ENCODE peak calls at places on chromosomes 2 and 18, in four cellular contexts. P is heart right ventricle, M is A549, W is A673. J is an unnamed sample.

GRCh38 chr18:6504605-6505510 is 90.1 kb upstream of the L3MBTL4 start:
- DNase-seq in P (no peak), W (no peak), M (no peak), J (no peak)

GRCh38 chr2:10762651-10763460 is 41.4 kb downstream of the ATP6V1C2 start:
- DNase-seq in P (peak; percentile 53), M (no peak), W (peak; percentile 48), J (no peak)

GRCh38 chr18:27202771-27203170 is 17.7 kb upstream of the CHST9 start:
- DNase-seq in M (no peak), W (no peak), P (no peak), J (no peak)

GRCh38 chr2:135948642-135949355 is 36.6 kb downstream of the DARS1 start:
- DNase-seq in M (peak; percentile 41), P (no peak), W (no peak), J (no peak)

GRCh38 chr2:196075196-196075595 is 6.6 kb upstream of the DNAH7 start:
- DNase-seq in M (no peak), P (no peak), W (no peak), J (no peak)

GRCh38 chr2:207692206-207693065 is 19.0 kb upstream of the CCNYL1 start:
- DNase-seq in W (peak; percentile 64), M (peak; percentile 50), P (no peak), J (peak; percentile 70)

GRCh38 chr2:38441346-38441745 is 64.3 kb upstream of the ATL2 start:
- DNase-seq in P (no peak), M (no peak), W (no peak), J (no peak)

GRCh38 chr2:235244497-235245215 is 249.2 kb upstream of the AGAP1 start:
- DNase-seq in M (no peak), W (no peak), P (no peak), J (no peak)

GRCh38 chr2:184540246-184540789 is 58.0 kb upstream of the ZNF804A start:
- DNase-seq in W (no peak), M (no peak), P (no peak), J (no peak)

GRCh38 chr2:97738236-97739019 is 25.1 kb downstream of the ZAP70 start:
- DNase-seq in P (no peak), M (no peak), W (no peak), J (no peak)

GRCh38 chr2:29192526-29192925 is 77.3 kb downstream of the CLIP4 start:
- DNase-seq in M (no peak), W (peak; percentile 31), P (no peak), J (no peak)

GRCh38 chr2:191198271-191198670 is 46.9 kb upstream of the MYO1B start:
- DNase-seq in W (no peak), P (no peak), M (no peak), J (no peak)

GRCh38 chr18:10454800-10455550 is 540 bp downstream of the APCDD1 start:
- DNase-seq in W (peak; percentile 35), P (peak; percentile 34), M (peak; percentile 5), J (no peak)

GRCh38 chr18:23684515-23685197 is 4.6 kb upstream of the LAMA3 start:
- DNase-seq in M (peak; percentile 62), P (no peak), W (no peak), J (no peak)

GRCh38 chr18:57733861-57734260 is 69.3 kb downstream of the ATP8B1 start:
- DNase-seq in W (no peak), M (no peak), P (no peak), J (no peak)

GRCh38 chr2:125973516-125973915 is 682.4 kb upstream of the GYPC start:
- DNase-seq in W (no peak), P (no peak), M (no peak), J (no peak)

GRCh38 chr2:23460228-23460627 is 75.2 kb downstream of the KLHL29 start:
- DNase-seq in M (peak; percentile 21), P (no peak), W (peak; percentile 53), J (peak; percentile 27)

GRCh38 chr2:32865399-32866068 is 81.2 kb upstream of the LTBP1 start:
- DNase-seq in M (no peak), P (no peak), W (no peak), J (no peak)

GRCh38 chr2:146982393-146982846 is 862.4 kb upstream of the ACVR2A start:
- DNase-seq in W (peak; percentile 36), M (no peak), P (no peak), J (peak; percentile 58)

GRCh38 chr18:48186084-48186798 is 222.9 kb downstream of the ZBTB7C start:
- DNase-seq in P (no peak), M (no peak), W (no peak), J (peak; percentile 57)

GRCh38 chr18:46332956-46333355 is 228.8 kb downstream of the HAUS1 start:
- DNase-seq in W (no peak), M (no peak), P (no peak), J (no peak)

GRCh38 chr2:232854082-232854481 is 16.0 kb upstream of the SNORC start:
- DNase-seq in W (peak; percentile 74), P (no peak), M (no peak), J (peak; percentile 54)

GRCh38 chr2:190407662-190408537 is at the start of gene MFSD6:
- DNase-seq in M (peak; percentile 32), W (peak; percentile 22), P (peak; percentile 65), J (peak; percentile 64)

GRCh38 chr2:168663993-168664392 is 138.4 kb upstream of the NOSTRIN start:
- DNase-seq in M (no peak), W (no peak), P (no peak), J (no peak)

GRCh38 chr2:112032615-112033457 is 22.2 kb upstream of the TMEM87B start:
- DNase-seq in W (peak; percentile 43), P (no peak), M (no peak), J (peak; percentile 74)

GRCh38 chr2:220001693-220002260 is 374.3 kb downstream of the SLC4A3 start:
- DNase-seq in M (no peak), W (peak; percentile 66), P (no peak), J (no peak)

GRCh38 chr2:223928113-223929006 is 16.8 kb downstream of the WDFY1 start:
- DNase-seq in M (no peak), W (no peak), P (no peak), J (no peak)

GRCh38 chr2:217166241-217166640 is 306.4 kb upstream of the TNP1 start:
- DNase-seq in P (no peak), M (no peak), W (peak; percentile 53), J (no peak)

GRCh38 chr2:228318218-228318617 is 136.7 kb upstream of the SPHKAP start:
- DNase-seq in M (peak; percentile 1), P (peak; percentile 14), W (peak; percentile 76), J (peak; percentile 46)

GRCh38 chr2:133503927-133504326 is 64.3 kb downstream of the NCKAP5 start:
- DNase-seq in P (no peak), W (no peak), M (no peak), J (no peak)

GRCh38 chr2:120486441-120486840 is 140.5 kb downstream of the INHBB start:
- DNase-seq in P (no peak), M (no peak), W (no peak), J (no peak)

GRCh38 chr2:112137516-112138142 is 556 bp upstream of the FBLN7 start:
- DNase-seq in P (no peak), W (no peak), M (no peak), J (no peak)

GRCh38 chr2:129895061-129895460 is 84.4 kb upstream of the RAB6C start:
- DNase-seq in P (no peak), M (no peak), W (no peak), J (no peak)

DNA sequence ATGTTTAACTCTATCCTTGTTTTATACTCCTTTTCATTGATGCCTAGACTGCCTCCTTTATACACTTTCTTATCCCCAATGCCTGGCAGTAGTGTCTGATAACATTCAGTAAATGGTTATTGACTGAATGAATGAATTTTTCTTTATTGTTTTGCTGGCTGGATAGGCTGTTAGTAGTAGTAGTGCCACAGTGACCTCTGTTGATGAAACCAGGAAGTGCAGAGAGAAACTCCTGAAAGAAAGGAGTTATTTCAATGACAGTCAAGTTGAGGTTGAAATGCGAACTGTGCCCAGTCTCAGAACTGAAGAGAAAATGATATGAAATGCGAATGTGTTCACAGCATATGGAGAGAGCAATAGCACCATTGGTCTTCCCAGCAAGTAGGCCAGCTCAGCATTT is 26.8 kb upstream of the SLC9A2 start:
- DNase-seq in M (no peak), W (peak; percentile 4), P (no peak), J (no peak)
- TF ChIP-seq CTCF in M (peak; percentile 39), W (peak; percentile 49), P (peak; percentile 45), J (no peak)

GRCh38 chr18:12895016-12895415 is 11.0 kb upstream of the PTPN2 start:
- DNase-seq in M (no peak), W (no peak), P (no peak), J (no peak)
- H3K27ac ChIP-seq in M (no peak overlapping the region), W (no peak overlapping the region), P (no peak overlapping the region), J (no peak overlapping the region)

GRCh38 chr2:85396531-85397470 is 13.4 kb downstream of the CAPG start:
- DNase-seq in W (no peak), P (no peak), M (no peak), J (no peak)

GRCh38 chr2:85395912-85396475 is 14.2 kb downstream of the CAPG start:
- DNase-seq in M (no peak), P (no peak), W (no peak), J (no peak)

GRCh38 chr2:85394976-85395375 is 15.2 kb downstream of the CAPG start:
- DNase-seq in W (no peak), P (no peak), M (no peak), J (peak; percentile 43)

GRCh38 chr2:85393836-85394235 is 16.3 kb downstream of the CAPG start:
- DNase-seq in P (no peak), M (no peak), W (no peak), J (peak; percentile 45)

GRCh38 chr2:85394256-85394655 is 15.9 kb downstream of the CAPG start:
- DNase-seq in W (no peak), M (no peak), P (no peak), J (peak; percentile 71)
- TF ChIP-seq CTCF in W (no peak), M (no peak), P (no peak), J (no peak)

GRCh38 chr2:65381607-65382032 is 50.8 kb downstream of the SPRED2 start:
- DNase-seq in P (no peak), W (no peak), M (no peak), J (no peak)
- H3K27ac ChIP-seq in P (no peak overlapping the region), W (no peak overlapping the region), M (no peak overlapping the region), J (no peak overlapping the region)

DNA sequence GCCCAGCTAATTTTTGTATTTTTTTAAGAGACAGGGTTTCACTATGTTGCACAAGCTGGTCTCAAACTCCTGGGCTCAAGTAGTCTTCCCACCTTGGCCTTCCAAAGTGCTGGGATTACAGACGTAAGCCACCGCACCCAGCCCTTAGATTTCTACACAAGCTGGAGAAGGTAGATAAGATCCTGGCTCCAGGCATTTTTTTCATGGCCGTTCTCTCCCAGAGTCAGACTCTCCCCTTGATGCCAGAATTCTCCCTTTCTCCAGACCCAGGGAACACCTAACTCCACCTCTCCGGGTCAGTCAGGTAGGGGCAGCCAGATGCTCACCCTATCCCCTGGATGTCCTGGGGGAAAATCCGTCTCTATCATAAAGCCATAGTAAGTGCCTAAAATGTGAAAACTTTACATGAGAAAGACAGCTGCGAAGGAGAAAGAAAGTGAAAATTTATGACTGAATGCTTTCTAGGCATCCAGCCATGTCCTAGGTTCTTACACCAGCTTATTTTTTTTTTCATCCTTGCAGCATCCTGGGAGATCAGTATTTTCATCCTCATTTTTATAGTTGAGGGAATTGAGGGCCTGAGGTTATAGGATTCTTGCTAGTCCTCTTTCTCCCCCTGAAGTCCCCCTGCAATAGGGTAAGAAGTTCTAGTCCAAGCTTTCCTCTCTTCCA is 16.3 kb downstream of the SIX3 start:
- DNase-seq in W (no peak), P (no peak), M (no peak), J (no peak)
- TF ChIP-seq CTCF in W (no peak), P (no peak), M (no peak), J (no peak)